ENCODE peak calls at places on chromosomes 6 and 20, in eight cellular contexts. One of them, this sample, is unnamed. For H3K4me1, the result is how much of the 10 kb centered on the place peaks cover.

GRCh38 chr6:143368426-143368825 is 82.1 kb downstream of the ADAT2 start:
- DNase-seq in psoas muscle: no peak
- DNase-seq in aorta: no peak
- DNase-seq in HCT116: no peak
- DNase-seq in prostate gland: no peak
- DNase-seq in GM23338: no peak
- DNase-seq in H1: no peak
- DNase-seq in right lobe of liver: no peak
- DNase-seq in this sample: no peak

GRCh38 chr6:26231006-26231587 is 133.9 kb upstream of the BTN3A2 start:
- DNase-seq in HCT116: no peak
- DNase-seq in aorta: no peak
- DNase-seq in prostate gland: no peak
- DNase-seq in H1: no peak
- DNase-seq in right lobe of liver: no peak
- DNase-seq in psoas muscle: no peak
- DNase-seq in GM23338: no peak
- DNase-seq in this sample: no peak

GRCh38 chr20:63567382-63568169 is 6.5 kb downstream of the HELZ2 start:
- DNase-seq in prostate gland: no peak
- DNase-seq in HCT116: no peak
- DNase-seq in aorta: peak
- DNase-seq in H1: no peak
- DNase-seq in psoas muscle: peak
- DNase-seq in GM23338: no peak
- DNase-seq in right lobe of liver: no peak
- DNase-seq in this sample: peak

GRCh38 chr6:17280138-17280537 is 1.0 kb upstream of the RBM24 start:
- DNase-seq in psoas muscle: no peak
- DNase-seq in prostate gland: no peak
- DNase-seq in aorta: no peak
- DNase-seq in HCT116: no peak
- DNase-seq in right lobe of liver: no peak
- DNase-seq in H1: no peak
- DNase-seq in GM23338: no peak
- DNase-seq in this sample: no peak

GRCh38 chr6:136415351-136416005 is 125.8 kb upstream of the BCLAF1 start:
- DNase-seq in right lobe of liver: no peak
- DNase-seq in GM23338: no peak
- DNase-seq in HCT116: no peak
- DNase-seq in aorta: no peak
- DNase-seq in prostate gland: no peak
- DNase-seq in psoas muscle: no peak
- DNase-seq in H1: no peak
- DNase-seq in this sample: no peak

GRCh38 chr20:61951695-61952533 is 113.8 kb downstream of the TAF4 start:
- DNase-seq in GM23338: peak
- DNase-seq in H1: peak
- DNase-seq in psoas muscle: no peak
- DNase-seq in HCT116: no peak
- DNase-seq in prostate gland: no peak
- DNase-seq in right lobe of liver: no peak
- DNase-seq in aorta: peak
- DNase-seq in this sample: peak

GRCh38 chr6:133707456-133707855 is 181.5 kb upstream of the TCF21 start:
- DNase-seq in prostate gland: no peak
- DNase-seq in GM23338: peak
- DNase-seq in right lobe of liver: no peak
- DNase-seq in H1: no peak
- DNase-seq in psoas muscle: no peak
- DNase-seq in HCT116: no peak
- DNase-seq in aorta: no peak
- DNase-seq in this sample: no peak

GRCh38 chr6:8014947-8015346 is 49.2 kb downstream of the BLOC1S5 start:
- DNase-seq in GM23338: no peak
- DNase-seq in right lobe of liver: no peak
- DNase-seq in H1: no peak
- DNase-seq in aorta: no peak
- DNase-seq in psoas muscle: no peak
- DNase-seq in HCT116: no peak
- DNase-seq in prostate gland: no peak
- DNase-seq in this sample: no peak

GRCh38 chr6:87213364-87213763 is 58.0 kb downstream of the ZNF292 start:
- DNase-seq in aorta: no peak
- DNase-seq in psoas muscle: no peak
- DNase-seq in right lobe of liver: no peak
- DNase-seq in HCT116: peak
- DNase-seq in H1: no peak
- DNase-seq in GM23338: no peak
- DNase-seq in prostate gland: no peak
- DNase-seq in this sample: no peak

GRCh38 chr20:64228086-64228485 is 27.5 kb upstream of the PCMTD2 start:
- DNase-seq in right lobe of liver: peak
- DNase-seq in H1: no peak
- DNase-seq in psoas muscle: peak
- DNase-seq in HCT116: no peak
- DNase-seq in aorta: no peak
- DNase-seq in GM23338: no peak
- DNase-seq in prostate gland: no peak
- DNase-seq in this sample: no peak

GRCh38 chr20:25269833-25270170 is 21.9 kb downstream of the PYGB start:
- DNase-seq in psoas muscle: no peak
- DNase-seq in prostate gland: no peak
- DNase-seq in H1: peak
- DNase-seq in GM23338: no peak
- DNase-seq in HCT116: no peak
- DNase-seq in right lobe of liver: no peak
- DNase-seq in aorta: no peak
- DNase-seq in this sample: peak

GRCh38 chr20:41738584-41739193 is 120.5 kb upstream of the CHD6 start:
- DNase-seq in aorta: no peak
- DNase-seq in GM23338: peak
- DNase-seq in prostate gland: peak
- DNase-seq in right lobe of liver: peak
- DNase-seq in H1: peak
- DNase-seq in psoas muscle: peak
- DNase-seq in HCT116: peak
- DNase-seq in this sample: no peak

GRCh38 chr6:133301739-133302138 is 60.6 kb downstream of the EYA4 start:
- DNase-seq in HCT116: no peak
- DNase-seq in GM23338: no peak
- DNase-seq in right lobe of liver: no peak
- DNase-seq in prostate gland: no peak
- DNase-seq in psoas muscle: no peak
- DNase-seq in H1: no peak
- DNase-seq in aorta: no peak
- DNase-seq in this sample: no peak

GRCh38 chr6:31042801-31043200 is 32.5 kb downstream of the MUC22 start:
- DNase-seq in aorta: no peak
- DNase-seq in HCT116: peak
- DNase-seq in prostate gland: peak
- DNase-seq in psoas muscle: no peak
- DNase-seq in GM23338: peak
- DNase-seq in right lobe of liver: no peak
- DNase-seq in H1: peak
- DNase-seq in this sample: no peak

GRCh38 chr6:36347635-36348034 is 10.9 kb upstream of the BNIP5 start:
- DNase-seq in psoas muscle: no peak
- DNase-seq in H1: no peak
- DNase-seq in aorta: peak
- DNase-seq in GM23338: no peak
- DNase-seq in prostate gland: no peak
- DNase-seq in right lobe of liver: no peak
- DNase-seq in HCT116: no peak
- DNase-seq in this sample: no peak

GRCh38 chr6:129936329-129937165 is 75.4 kb upstream of the TMEM244 start:
- DNase-seq in GM23338: peak
- DNase-seq in right lobe of liver: no peak
- DNase-seq in aorta: no peak
- DNase-seq in H1: no peak
- DNase-seq in prostate gland: no peak
- DNase-seq in psoas muscle: no peak
- DNase-seq in HCT116: peak
- DNase-seq in this sample: no peak

GRCh38 chr20:44182863-44183262 is 4.1 kb downstream of the JPH2 start:
- DNase-seq in HCT116: no peak
- DNase-seq in aorta: no peak
- DNase-seq in psoas muscle: no peak
- DNase-seq in right lobe of liver: no peak
- DNase-seq in GM23338: no peak
- DNase-seq in prostate gland: no peak
- DNase-seq in H1: no peak
- DNase-seq in this sample: no peak

GRCh38 chr20:44181611-44182010 is 5.4 kb downstream of the JPH2 start:
- DNase-seq in GM23338: no peak
- DNase-seq in HCT116: no peak
- DNase-seq in aorta: no peak
- DNase-seq in right lobe of liver: no peak
- DNase-seq in prostate gland: no peak
- DNase-seq in psoas muscle: peak
- DNase-seq in H1: no peak
- DNase-seq in this sample: no peak

GRCh38 chr20:44182135-44182765 is 4.7 kb downstream of the JPH2 start:
- DNase-seq in aorta: peak
- DNase-seq in GM23338: no peak
- DNase-seq in HCT116: no peak
- DNase-seq in psoas muscle: peak
- DNase-seq in H1: no peak
- DNase-seq in right lobe of liver: no peak
- DNase-seq in prostate gland: no peak
- DNase-seq in this sample: no peak

GRCh38 chr20:44183282-44183681 is 3.7 kb downstream of the JPH2 start:
- DNase-seq in H1: no peak
- DNase-seq in GM23338: no peak
- DNase-seq in prostate gland: no peak
- DNase-seq in aorta: peak
- DNase-seq in psoas muscle: no peak
- DNase-seq in right lobe of liver: no peak
- DNase-seq in HCT116: no peak
- DNase-seq in this sample: no peak

DNA sequence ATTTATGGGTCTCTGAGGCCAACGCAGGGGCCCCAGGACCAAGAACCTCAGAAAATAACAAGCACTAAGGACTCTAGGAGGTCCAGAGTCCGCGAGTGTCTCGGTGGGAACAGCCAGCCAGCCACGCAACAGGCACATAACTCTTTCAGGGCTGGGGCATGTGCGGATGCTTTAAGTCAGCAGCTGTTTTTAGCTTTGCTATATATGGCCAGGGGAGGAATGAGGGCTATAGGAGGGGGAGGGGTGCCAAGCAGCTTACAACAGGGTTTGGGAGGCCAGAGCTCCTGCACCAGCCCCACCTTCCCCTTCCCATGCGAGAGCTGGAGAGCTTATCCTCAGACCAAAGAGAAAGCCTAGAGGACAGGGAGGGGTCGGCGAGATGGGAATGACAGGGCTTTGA is 6.2 kb downstream of the JPH2 start:
- DNase-seq in psoas muscle: peak
- DNase-seq in H1: no peak
- DNase-seq in aorta: peak
- DNase-seq in right lobe of liver: no peak
- DNase-seq in GM23338: peak
- DNase-seq in HCT116: no peak
- DNase-seq in prostate gland: no peak
- DNase-seq in this sample: no peak
- H3K4me1 ChIP-seq in psoas muscle: half or more
- H3K4me1 ChIP-seq in H1: under half
- H3K4me1 ChIP-seq in aorta: under half
- H3K4me1 ChIP-seq in right lobe of liver: under half
- H3K4me1 ChIP-seq in GM23338: under half
- H3K4me1 ChIP-seq in HCT116: under half
- H3K4me1 ChIP-seq in prostate gland: under half
- H3K4me1 ChIP-seq in this sample: under half

GRCh38 chr6:47477497-47478232 is at the start of gene CD2AP:
- DNase-seq in HCT116: peak
- DNase-seq in aorta: peak
- DNase-seq in right lobe of liver: peak
- DNase-seq in psoas muscle: peak
- DNase-seq in H1: peak
- DNase-seq in GM23338: peak
- DNase-seq in prostate gland: peak
- DNase-seq in this sample: peak
- H3K4me3 ChIP-seq in HCT116: peak
- H3K4me3 ChIP-seq in aorta: peak
- H3K4me3 ChIP-seq in right lobe of liver: peak
- H3K4me3 ChIP-seq in psoas muscle: peak
- H3K4me3 ChIP-seq in H1: peak
- H3K4me3 ChIP-seq in GM23338: peak
- H3K4me3 ChIP-seq in prostate gland: peak
- H3K4me3 ChIP-seq in this sample: peak

DNA sequence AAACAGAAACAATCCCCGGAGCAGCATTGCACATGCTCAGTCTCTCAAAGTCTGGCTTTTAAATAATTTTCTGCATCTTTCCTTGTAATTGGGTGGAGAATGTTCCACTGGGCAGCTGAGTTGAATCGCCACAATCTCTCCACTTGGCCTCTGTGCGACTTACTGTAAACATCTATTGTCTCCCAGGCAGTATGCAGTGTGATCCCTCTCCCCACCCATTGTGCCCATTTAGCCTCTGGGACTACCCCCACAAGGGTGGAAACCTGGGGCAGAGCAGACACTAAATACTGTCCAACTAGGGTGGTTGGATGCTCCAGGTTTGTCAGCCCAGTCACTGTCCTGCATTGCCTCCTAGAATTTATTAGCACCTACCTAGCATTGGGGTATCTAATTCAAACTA is 96.2 kb downstream of the JARID2 start:
- DNase-seq in prostate gland: no peak
- DNase-seq in right lobe of liver: no peak
- DNase-seq in H1: no peak
- DNase-seq in GM23338: no peak
- DNase-seq in HCT116: no peak
- DNase-seq in psoas muscle: no peak
- DNase-seq in aorta: no peak
- DNase-seq in this sample: no peak
- H3K4me1 ChIP-seq in prostate gland: under half
- H3K4me1 ChIP-seq in right lobe of liver: under half
- H3K4me1 ChIP-seq in H1: under half
- H3K4me1 ChIP-seq in GM23338: half or more
- H3K4me1 ChIP-seq in HCT116: under half
- H3K4me1 ChIP-seq in psoas muscle: under half
- H3K4me1 ChIP-seq in aorta: under half
- H3K4me1 ChIP-seq in this sample: under half

DNA sequence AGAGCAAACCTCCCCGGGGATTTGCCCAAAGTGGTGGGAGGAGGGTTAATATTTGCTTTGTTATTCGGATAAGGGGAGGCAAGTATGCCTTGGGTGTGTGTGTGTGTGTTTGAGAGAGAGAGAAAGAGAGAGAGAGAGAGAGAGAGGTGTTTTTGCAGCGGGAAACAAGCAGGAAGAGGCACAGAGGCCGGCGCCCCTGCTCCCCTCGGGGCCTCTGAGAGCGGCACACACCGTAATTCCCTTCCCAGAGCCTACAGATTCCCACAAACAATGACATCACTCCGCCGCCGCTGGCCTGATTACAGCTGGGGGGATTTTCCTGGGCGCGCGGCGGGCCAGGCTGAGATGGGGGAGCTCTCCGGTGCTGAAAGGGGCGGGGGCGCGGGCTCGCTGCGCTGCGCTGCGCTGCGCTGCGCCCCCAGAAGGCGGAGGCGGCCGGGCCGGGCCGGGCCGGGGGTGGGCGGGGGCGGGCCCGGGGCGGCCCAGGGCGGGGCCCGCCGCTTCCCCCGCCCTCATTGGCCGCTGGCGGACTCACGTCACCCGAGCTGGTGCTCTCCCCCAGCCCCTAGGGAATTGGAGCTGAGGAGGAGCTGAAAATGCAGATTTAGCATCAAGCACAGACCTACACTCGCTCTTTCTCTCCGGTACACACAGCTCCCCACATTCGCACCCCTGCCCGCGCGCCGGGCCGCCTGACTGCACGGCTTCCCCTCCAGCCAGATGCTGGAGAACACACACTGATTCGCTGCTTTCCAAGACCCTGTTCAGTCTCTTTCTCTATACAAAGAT is at the start of gene PCSK2:
- DNase-seq in prostate gland: no peak
- DNase-seq in psoas muscle: peak
- DNase-seq in aorta: peak
- DNase-seq in right lobe of liver: peak
- DNase-seq in GM23338: peak
- DNase-seq in H1: peak
- DNase-seq in HCT116: no peak
- DNase-seq in this sample: peak
- H3K4me3 ChIP-seq in prostate gland: peak
- H3K4me3 ChIP-seq in psoas muscle: peak
- H3K4me3 ChIP-seq in aorta: no peak
- H3K4me3 ChIP-seq in right lobe of liver: no peak
- H3K4me3 ChIP-seq in GM23338: peak
- H3K4me3 ChIP-seq in H1: peak
- H3K4me3 ChIP-seq in HCT116: no peak
- H3K4me3 ChIP-seq in this sample: peak

This sample was measured in upper lobe of right lung.